ENCODE peak calls at places on chromosomes 4 and X, in four cellular contexts. Z, H, O and Q are unnamed samples.

GRCh38 chr4:82005153-82005552 is 368.6 kb downstream of the HNRNPD start:
- DNase-seq in Z (no peak), H (no peak), O (no peak), Q (no peak)

GRCh38 chr4:162586266-162586665 is 422.5 kb upstream of the FSTL5 start:
- DNase-seq in Z (no peak), H (no peak), O (no peak), Q (no peak)

GRCh38 chr4:11480683-11481082 is 52.0 kb upstream of the HS3ST1 start:
- DNase-seq in Z (no peak), H (no peak), O (no peak), Q (no peak)

GRCh38 chrX:150337026-150337425 is 26.1 kb upstream of the MAMLD1 start:
- DNase-seq in Z (no peak), H (no peak), O (no peak), Q (no peak)

GRCh38 chr4:155489261-155489660 is 112.5 kb upstream of the MAP9 start:
- DNase-seq in Z (no peak), H (no peak), O (no peak), Q (no peak)

GRCh38 chrX:137227164-137227563 is 193.4 kb upstream of the GPR101 start:
- DNase-seq in Z (no peak), H (no peak), O (no peak), Q (no peak)

GRCh38 chr4:62328526-62328925 is 1128.4 kb downstream of the ADGRL3 start:
- DNase-seq in Z (no peak), H (no peak), O (no peak), Q (no peak)

GRCh38 chrX:48854898-48855297 is 19.5 kb upstream of the PCSK1N start:
- DNase-seq in Z (no peak), H (no peak), O (no peak), Q (no peak)

GRCh38 chr4:183355405-183355804 is 33.2 kb upstream of the CLDN24 start:
- DNase-seq in Z (no peak), H (no peak), O (no peak), Q (peak)

GRCh38 chrX:49838374-49838773 is 9.3 kb downstream of the PAGE4 start:
- DNase-seq in Z (peak), H (no peak), O (no peak), Q (peak)

GRCh38 chr4:162016991-162017390 is 146.8 kb downstream of the FSTL5 start:
- DNase-seq in Z (no peak), H (no peak), O (no peak), Q (no peak)

GRCh38 chr4:138909605-138910004 is 106.0 kb upstream of the NOCT start:
- DNase-seq in Z (no peak), H (no peak), O (no peak), Q (no peak)

GRCh38 chrX:120223374-120223773 is 27.2 kb upstream of the ZBTB33 start:
- DNase-seq in Z (no peak), H (no peak), O (no peak), Q (no peak)

GRCh38 chr4:29900336-29900735 is 819.8 kb upstream of the PCDH7 start:
- DNase-seq in Z (no peak), H (no peak), O (no peak), Q (no peak)

GRCh38 chrX:106564986-106565385 is 46.8 kb upstream of the RADX start:
- DNase-seq in Z (no peak), H (no peak), O (no peak), Q (no peak)

GRCh38 chrX:125205084-125205917 is 114.4 kb upstream of the TEX13C start:
- DNase-seq in Z (peak), H (peak), O (peak), Q (peak)

GRCh38 chr4:5998333-5998936 is 19.8 kb downstream of the C4orf50 start:
- DNase-seq in Z (peak), H (peak), O (peak), Q (peak)